ENCODE peak calls at places on chromosomes 11 and 22, in ten cellular contexts. M is upper lobe of left lung, L is sigmoid colon, Y is stomach, V is transverse colon, C is esophagus muscularis mucosa, K is suprapubic skin, X is prostate gland, A is HCT116, D is H1. B is an unnamed sample.

GRCh38 chr11:26914968-26915367 is 78.9 kb upstream of the FIBIN start:
- DNase-seq in M (no peak), L (no peak), Y (no peak), V (peak), C (no peak), K (no peak), X (no peak), A (no peak), D (no peak), B (no peak)

GRCh38 chr11:118657238-118657637 is 22.2 kb downstream of the TREH start:
- DNase-seq in M (no peak), L (no peak), Y (no peak), V (no peak), C (no peak), K (no peak), X (no peak), A (no peak), D (no peak), B (no peak)

GRCh38 chr11:45209904-45210699 is 63.7 kb downstream of the PRDM11 start:
- DNase-seq in M (peak), L (peak), Y (peak), V (peak), C (peak), K (peak), X (peak), A (no peak), D (no peak), B (no peak)

GRCh38 chr11:11973866-11974265 is 34.6 kb downstream of the DKK3 start:
- DNase-seq in M (no peak), L (peak), Y (peak), V (no peak), C (no peak), K (no peak), X (no peak), A (no peak), D (no peak), B (no peak)

GRCh38 chr11:2365571-2366210 is 11.4 kb upstream of the CD81 start:
- DNase-seq in M (no peak), L (no peak), Y (no peak), V (no peak), C (no peak), K (no peak), X (no peak), A (no peak), D (no peak), B (peak)

GRCh38 chr22:46280999-46281623 is 13.3 kb downstream of the TTC38 start:
- DNase-seq in M (no peak), L (peak), Y (no peak), V (peak), C (no peak), K (no peak), X (no peak), A (no peak), D (no peak), B (peak)

GRCh38 chr22:32202539-32203180 is 2.2 kb downstream of the RFPL2 start:
- DNase-seq in M (peak), L (no peak), Y (peak), V (peak), C (peak), K (no peak), X (peak), A (peak), D (no peak), B (no peak)

GRCh38 chr11:34627197-34627596 is 6.3 kb downstream of the EHF start:
- DNase-seq in M (no peak), L (no peak), Y (no peak), V (no peak), C (no peak), K (no peak), X (no peak), A (no peak), D (no peak), B (no peak)

GRCh38 chr11:100830295-100830694 is 143.2 kb downstream of the ARHGAP42 start:
- DNase-seq in M (no peak), L (no peak), Y (peak), V (no peak), C (no peak), K (no peak), X (no peak), A (no peak), D (no peak), B (no peak)

GRCh38 chr11:57395905-57396623 is 5.6 kb upstream of the PRG2 start:
- DNase-seq in M (no peak), L (no peak), Y (no peak), V (no peak), C (no peak), K (no peak), X (no peak), A (no peak), D (no peak), B (no peak)

GRCh38 chr22:22957090-22957489 is 69.5 kb downstream of the IGLL5 start:
- DNase-seq in M (no peak), L (no peak), Y (no peak), V (no peak), C (peak), K (no peak), X (no peak), A (no peak), D (no peak), B (no peak)

GRCh38 chr11:106231591-106231990 is 154.1 kb downstream of the AASDHPPT start:
- DNase-seq in M (no peak), L (no peak), Y (no peak), V (no peak), C (no peak), K (no peak), X (no peak), A (no peak), D (no peak), B (no peak)

GRCh38 chr22:19645391-19645790 is 68.9 kb upstream of the SEPTIN5 start:
- DNase-seq in M (no peak), L (peak), Y (no peak), V (no peak), C (no peak), K (peak), X (no peak), A (no peak), D (no peak), B (no peak)

DNA sequence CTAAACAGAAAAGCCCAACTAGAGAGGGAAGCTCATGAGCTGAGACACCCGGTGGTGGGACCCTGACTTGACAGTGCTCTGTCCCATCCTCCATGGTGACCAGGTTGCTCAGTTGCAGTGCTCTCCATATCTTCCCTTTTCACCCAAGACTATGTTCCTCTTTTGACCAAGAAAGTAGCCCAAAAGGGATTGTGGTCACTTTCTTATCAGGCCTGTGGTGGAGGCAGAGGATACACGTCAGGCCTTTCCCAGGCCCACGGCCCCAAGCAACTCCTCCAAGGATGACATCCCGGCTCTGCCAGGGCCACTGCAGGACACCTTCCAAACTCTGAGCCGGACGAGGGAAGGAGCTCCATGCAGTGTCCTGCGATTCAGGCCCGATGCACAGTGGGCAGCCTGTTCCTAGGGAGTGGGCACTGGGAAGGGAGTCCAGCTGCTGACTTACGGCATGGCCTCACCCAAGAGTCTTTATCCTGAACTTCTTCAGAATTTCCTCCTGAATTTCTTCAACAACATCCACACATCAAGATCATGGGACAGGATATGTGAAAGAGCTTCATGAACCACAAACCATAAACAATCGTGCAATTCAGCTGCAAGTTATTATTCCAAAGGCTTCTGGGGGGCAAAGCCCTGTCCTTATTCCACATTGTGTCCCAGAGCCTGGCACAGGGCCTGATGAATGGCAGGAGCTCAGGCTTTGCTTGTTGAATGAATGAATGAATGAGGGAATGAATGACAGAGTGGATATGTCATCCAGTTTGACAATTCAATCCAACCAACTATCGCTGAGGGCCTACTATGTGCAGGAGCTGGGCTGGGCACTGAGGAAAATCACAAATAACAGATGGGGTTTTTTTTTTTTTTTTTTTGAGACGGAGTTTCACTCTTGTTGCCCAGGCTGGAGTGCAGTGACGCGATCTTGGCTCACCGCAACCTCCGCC is 36.0 kb upstream of the MYH9 start:
- DNase-seq in M (no peak), L (no peak), Y (no peak), V (no peak), C (no peak), K (no peak), X (no peak), A (no peak), D (no peak), B (peak)
- H3K27ac ChIP-seq in M (no peak), L (no peak), Y (peak), V (peak), C (no peak), K (no peak), X (no peak), A (no peak), D (no peak), B (peak)

GRCh38 chr11:65663634-65664200 is 1.0 kb upstream of the RELA start:
- DNase-seq in M (peak), L (peak), Y (peak), V (peak), C (no peak), K (peak), X (no peak), A (no peak), D (no peak), B (peak)
- TF ChIP-seq POLR2AphosphoS5 in M (peak), L (peak), Y (peak), V (peak), C (peak), K (no peak), X (peak), A (no peak), D (no peak), B (peak)

DNA sequence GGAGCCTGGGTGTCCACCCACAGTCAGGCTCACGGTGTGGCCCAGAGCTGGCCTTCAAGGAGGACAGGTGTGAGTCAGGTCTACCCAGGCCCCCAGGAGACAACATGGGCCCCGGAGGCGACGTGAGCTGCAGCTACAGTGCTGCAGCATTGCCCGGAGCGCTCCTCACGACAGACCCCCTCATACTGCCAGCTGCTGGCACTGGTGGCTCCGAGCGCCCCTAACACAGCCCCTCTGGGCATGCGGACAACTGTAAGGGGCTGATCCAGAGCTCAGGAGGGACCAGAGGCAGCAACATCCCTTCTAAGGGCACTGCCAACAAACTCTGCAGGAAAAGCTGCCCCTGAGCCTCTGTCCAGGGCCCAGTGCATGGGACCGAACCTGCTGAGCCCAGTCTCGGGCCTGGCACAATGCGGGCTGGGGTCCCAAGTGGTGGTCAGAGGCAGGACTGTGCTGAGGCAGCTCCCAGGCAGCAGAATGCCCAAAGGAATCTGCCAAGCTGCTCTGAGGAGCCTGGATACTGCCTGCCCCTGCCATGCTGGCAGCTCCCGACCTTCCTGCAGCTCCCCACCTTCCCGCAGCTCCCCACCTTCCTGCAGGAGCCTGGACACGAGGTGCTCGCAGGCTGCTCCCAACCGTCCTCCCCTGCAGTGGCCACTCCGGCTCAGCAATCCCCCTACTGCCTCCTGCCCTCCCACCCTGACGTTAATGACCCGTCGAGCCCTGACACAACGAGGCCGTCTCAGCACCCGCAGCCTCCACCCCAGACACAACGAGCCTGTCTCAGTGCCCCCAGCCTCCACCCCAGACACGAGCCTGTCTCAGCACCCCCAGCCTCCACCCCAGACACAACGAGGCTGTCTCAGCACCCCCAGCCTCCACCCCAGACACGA is 15.0 kb downstream of the CHID1 start:
- DNase-seq in M (peak), L (no peak), Y (no peak), V (no peak), C (no peak), K (no peak), X (no peak), A (no peak), D (no peak), B (no peak)
- TF ChIP-seq POLR2A in M (no peak), L (no peak), Y (no peak), V (no peak), C (no peak), K (no peak), X (no peak), A (no peak), D (no peak), B (no peak)

GRCh38 chr22:50581031-50581949 is 1.4 kb downstream of the CHKB start:
- DNase-seq in M (no peak), L (no peak), Y (no peak), V (no peak), C (no peak), K (no peak), X (no peak), A (no peak), D (no peak), B (peak)
- H3K27ac ChIP-seq in M (peak), L (peak), Y (peak), V (peak), C (peak), K (peak), X (no peak), A (peak), D (no peak), B (peak)